ENCODE peak calls at places on chromosome 22, in four cellular contexts. O is H9, C is endothelial cell of umbilical vein, M is HepG2. F is an unnamed sample.

GRCh38 chr22:42473484-42474193 is 41.4 kb upstream of the NFAM1 start:
- DNase-seq in M (peak), C (peak), O (no peak), F (peak)

GRCh38 chr22:35631597-35631996 is 14.5 kb upstream of the MB start:
- DNase-seq in M (peak), C (peak), O (peak), F (peak)

GRCh38 chr22:25131198-25131887 is 68.3 kb upstream of the CRYBB3 start:
- DNase-seq in M (no peak), C (no peak), O (no peak), F (no peak)

GRCh38 chr22:17483670-17484372 is 79.5 kb upstream of the SLC25A18 start:
- DNase-seq in C (no peak), M (no peak), O (no peak), F (no peak)

GRCh38 chr22:20957118-20957690 is 9.9 kb upstream of the AIFM3 start:
- DNase-seq in O (peak), C (no peak), M (no peak), F (no peak)

GRCh38 chr22:39240841-39241631 is 3.7 kb downstream of the PDGFB start:
- DNase-seq in O (no peak), C (peak), M (peak), F (peak)

GRCh38 chr22:35150163-35151107 is 84.5 kb downstream of the ISX start:
- DNase-seq in C (peak), M (peak), O (peak), F (peak)

GRCh38 chr22:24146190-24146616 is 35.1 kb upstream of the SUSD2 start:
- DNase-seq in O (peak), C (no peak), M (peak), F (no peak)

GRCh38 chr22:40401532-40401931 is 31.1 kb downstream of the SGSM3 start:
- DNase-seq in O (no peak), M (no peak), C (no peak), F (no peak)

GRCh38 chr22:40560551-40560950 is 76.0 kb downstream of the MRTFA start:
- DNase-seq in M (no peak), C (peak), O (no peak), F (peak)

GRCh38 chr22:41943661-41944209 is 3.2 kb downstream of the CENPM start:
- DNase-seq in M (no peak), O (no peak), C (peak), F (no peak)

GRCh38 chr22:29879738-29880137 is 3.2 kb upstream of the MTMR3 start:
- DNase-seq in O (no peak), M (no peak), C (no peak), F (no peak)

GRCh38 chr22:32079110-32080089 is 36.3 kb downstream of the SLC5A1 start:
- DNase-seq in M (no peak), C (peak), O (peak), F (peak)
- H2AFZ ChIP-seq in M (no peak), C (no peak), O (no peak), F (no peak)

DNA sequence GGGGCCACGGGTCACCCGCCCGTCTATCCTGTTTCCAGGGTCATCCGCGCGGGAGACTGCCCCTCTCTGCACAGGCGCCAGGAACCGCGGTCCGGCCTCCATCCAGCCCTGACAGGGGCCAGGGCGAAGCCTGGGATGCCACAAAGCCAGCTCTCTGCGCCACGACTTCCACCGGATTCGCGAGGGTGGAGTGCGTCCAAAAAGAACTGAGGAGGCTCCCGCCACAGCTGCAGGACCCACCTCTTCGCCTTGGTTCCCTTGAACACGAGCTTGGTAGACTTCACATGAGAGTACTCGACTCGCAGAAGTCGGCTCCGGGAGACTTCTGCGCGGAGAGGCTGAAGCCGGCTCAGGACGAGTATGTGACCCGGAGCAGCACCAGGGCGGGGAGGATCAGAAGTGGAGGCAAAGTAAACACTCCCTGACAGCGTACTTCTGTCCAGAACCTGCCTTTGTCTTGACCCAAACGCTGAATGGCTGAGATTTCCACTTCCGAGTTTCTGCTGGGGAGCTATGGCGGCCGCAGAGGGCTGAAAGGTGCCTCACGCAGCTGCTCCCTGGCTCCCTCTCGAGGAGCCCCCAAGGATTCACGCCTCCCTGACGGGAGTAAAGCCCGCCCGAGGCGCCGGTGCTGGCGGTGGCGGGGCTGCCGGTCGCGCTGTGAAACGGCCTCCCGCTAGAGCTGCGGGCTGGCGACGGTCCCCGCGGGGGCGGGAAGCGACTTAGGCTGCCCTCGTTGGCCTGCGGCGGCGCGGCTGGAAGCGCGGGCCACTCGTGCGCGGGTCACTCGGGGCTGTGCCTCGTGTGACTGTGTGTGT is 4566.7 kb upstream of the OR11H1 start:
- DNase-seq in M (no peak), C (no peak), O (no peak), F (no peak)
- TF ChIP-seq CTCF in M (no peak), C (no peak), O (no peak), F (no peak)

GRCh38 chr22:26884921-26885320 is 227.5 kb downstream of the MIAT start:
- DNase-seq in C (no peak), O (no peak), M (no peak), F (peak)
- H2AFZ ChIP-seq in C (no peak), O (no peak), M (no peak), F (no peak)

DNA sequence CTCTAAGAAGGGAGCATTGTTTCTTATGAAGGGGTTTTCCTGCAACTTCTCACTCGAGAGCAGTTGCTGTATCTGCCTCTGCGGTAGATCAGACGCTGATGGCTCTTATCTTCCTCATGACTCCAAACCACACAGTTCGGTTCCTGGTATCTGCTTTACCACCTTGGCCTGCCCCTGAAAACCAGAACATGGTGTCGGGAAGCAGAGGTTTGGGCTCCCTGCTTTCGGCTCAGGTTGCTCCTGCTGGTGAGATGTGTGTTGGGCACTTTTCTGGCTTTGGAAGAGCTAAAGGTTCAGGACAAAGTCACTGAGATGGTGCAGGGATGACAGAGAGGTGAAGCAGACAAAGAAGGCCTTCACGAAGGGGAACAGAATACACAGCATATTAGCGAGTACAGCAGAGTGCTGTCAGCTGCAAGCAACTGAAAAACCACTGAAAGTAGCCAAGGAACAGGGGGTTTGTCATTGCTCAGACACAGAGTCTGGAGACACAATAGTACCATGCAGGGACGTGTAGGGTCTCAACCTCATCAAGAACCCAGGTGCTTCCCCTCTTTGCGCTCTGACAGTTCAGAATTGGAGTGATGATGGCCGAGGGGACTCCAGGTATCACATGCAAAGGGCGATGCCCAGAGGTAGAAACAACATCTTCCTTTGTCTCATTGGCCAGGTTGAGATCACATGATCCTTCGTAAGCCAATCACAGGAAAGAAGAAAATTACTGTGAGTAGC is 11.9 kb upstream of the CSF2RB start:
- DNase-seq in O (no peak), C (no peak), M (no peak), F (no peak)
- TF ChIP-seq CTCF in O (no peak), C (no peak), M (no peak), F (no peak)

F was measured in mammary epithelial cell.